ENCODE peak calls at places on chromosome 21, in nine cellular contexts. X is PC-3; C is psoas muscle; P is OCI-LY7; K is right lobe of liver; A is CD8-positive, alpha-beta memory T cell; S is fibroblast of the aortic adventitia; I is brain microvascular endothelial cell; U is A549. Z is an unnamed sample.
A peak's percentile ranks its signal among the peaks of the same experiment; 100 is the strongest.

GRCh38 chr21:44063151-44063912 is 43.9 kb upstream of the PWP2 start:
- DNase-seq in U (no peak), K (no peak), I (no peak), C (no peak), X (no peak), A (no peak), P (no peak), S (no peak), Z (no peak)

GRCh38 chr21:42227909-42228708 is 9.2 kb downstream of the ABCG1 start:
- DNase-seq in S (peak; percentile 84), U (peak; percentile 78), I (peak; percentile 88), P (peak; percentile 94), A (peak; percentile 93), K (peak; percentile 70), C (peak; percentile 97), X (peak; percentile 79), Z (peak; percentile 92)

GRCh38 chr21:18249542-18250152 is 5.0 kb downstream of the CHODL start:
- DNase-seq in C (no peak), I (no peak), X (peak; percentile 13), U (no peak), S (no peak), K (no peak), A (no peak), P (no peak), Z (no peak)

GRCh38 chr21:40635336-40635735 is 211.6 kb downstream of the DSCAM start:
- DNase-seq in A (no peak), S (no peak), I (no peak), C (no peak), P (no peak), U (no peak), K (no peak), X (no peak), Z (no peak)

GRCh38 chr21:43361493-43362296 is 65.2 kb downstream of the SIK1 start:
- DNase-seq in X (no peak), S (no peak), U (no peak), A (peak; percentile 32), P (peak; percentile 89), I (peak; percentile 82), K (no peak), C (peak; percentile 80), Z (peak; percentile 79)

GRCh38 chr21:31992391-31992790 is 119.6 kb downstream of the HUNK start:
- DNase-seq in S (no peak), U (no peak), I (no peak), P (no peak), K (no peak), X (no peak), A (no peak), C (no peak), Z (no peak)

GRCh38 chr21:41500931-41501381 is 7.0 kb downstream of the TMPRSS2 start:
- DNase-seq in C (no peak), U (no peak), K (peak; percentile 74), S (no peak), P (no peak), I (no peak), X (no peak), A (no peak), Z (no peak)

GRCh38 chr21:44940116-44940631 is 345 bp downstream of the SLX9 start:
- DNase-seq in I (no peak), S (no peak), K (no peak), X (no peak), U (no peak), P (peak; percentile 52), C (no peak), A (no peak), Z (no peak)

GRCh38 chr21:31927872-31928476 is 55.2 kb downstream of the HUNK start:
- DNase-seq in X (no peak), C (no peak), A (no peak), K (no peak), U (no peak), S (no peak), I (no peak), P (no peak), Z (no peak)

GRCh38 chr21:41366522-41367151 is 4.8 kb downstream of the MX2 start:
- DNase-seq in X (peak; percentile 89), S (peak; percentile 21), A (no peak), P (peak; percentile 28), K (no peak), U (peak; percentile 65), I (peak; percentile 75), C (no peak), Z (no peak)

GRCh38 chr21:42212261-42212660 is 6.7 kb upstream of the ABCG1 start:
- DNase-seq in S (no peak), A (no peak), C (no peak), I (no peak), U (no peak), X (no peak), K (no peak), P (no peak), Z (no peak)

GRCh38 chr21:24302400-24302799 is 1304.9 kb downstream of the MRPL39 start:
- DNase-seq in U (no peak), X (no peak), S (no peak), P (no peak), C (no peak), A (no peak), I (no peak), K (no peak), Z (no peak)

GRCh38 chr21:24310780-24311179 is 1296.5 kb downstream of the MRPL39 start:
- DNase-seq in C (no peak), P (no peak), X (no peak), S (no peak), K (no peak), U (no peak), A (no peak), I (no peak), Z (no peak)

GRCh38 chr21:24308183-24308582 is 1299.1 kb downstream of the MRPL39 start:
- DNase-seq in U (no peak), C (no peak), X (no peak), S (no peak), A (no peak), K (no peak), I (no peak), P (no peak), Z (no peak)
- H3K4me3 ChIP-seq in U (no peak overlapping the region), C (no peak overlapping the region), X (no peak overlapping the region), S (no peak overlapping the region), A (no peak overlapping the region), K (no peak overlapping the region), I (no peak overlapping the region), P (no peak overlapping the region), Z (no peak overlapping the region)

GRCh38 chr21:37452222-37452621 is 85.6 kb downstream of the DYRK1A start:
- DNase-seq in S (peak; percentile 93), A (no peak), C (peak; percentile 59), U (no peak), I (peak; percentile 87), P (no peak), K (no peak), X (no peak), Z (peak; percentile 65)

GRCh38 chr21:37454869-37455503 is 88.4 kb downstream of the DYRK1A start:
- DNase-seq in C (no peak), K (no peak), A (no peak), I (no peak), U (no peak), X (no peak), P (no peak), S (no peak), Z (no peak)

GRCh38 chr21:37453350-37453749 is 86.8 kb downstream of the DYRK1A start:
- DNase-seq in C (no peak), P (no peak), S (no peak), U (no peak), X (no peak), I (no peak), K (no peak), A (no peak), Z (no peak)

GRCh38 chr21:37458669-37459276 is 92.2 kb downstream of the DYRK1A start:
- DNase-seq in I (no peak), C (no peak), X (peak; percentile 25), U (no peak), A (no peak), K (no peak), S (no peak), P (no peak), Z (no peak)

DNA sequence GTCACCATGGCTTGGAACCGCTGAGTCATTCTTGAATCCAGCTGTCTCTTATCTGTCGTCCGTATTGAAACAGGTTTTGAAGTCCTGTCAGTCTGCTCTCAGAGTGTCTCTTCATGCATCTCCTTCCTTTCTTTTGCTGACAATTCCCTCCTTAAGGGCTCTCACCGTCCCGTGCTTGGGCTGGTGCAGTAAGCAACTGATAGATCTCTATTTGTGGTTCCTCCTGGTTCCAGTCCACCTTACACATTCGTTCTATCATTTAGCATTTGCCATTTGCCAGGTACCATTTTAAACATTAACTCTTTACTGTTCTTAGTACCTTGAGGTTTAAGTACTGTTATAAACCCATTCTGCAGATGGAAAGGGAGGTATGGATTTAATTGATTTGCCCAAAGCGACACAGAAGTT is 88.9 kb downstream of the DYRK1A start:
- DNase-seq in C (no peak), I (no peak), P (no peak), X (no peak), S (peak; percentile 20), A (no peak), K (no peak), U (no peak), Z (no peak)
- H3K4me3 ChIP-seq in C (peak overlapping the region; percentile 32), I (no peak overlapping the region), P (no peak overlapping the region), X (no peak overlapping the region), S (no peak overlapping the region), A (no peak overlapping the region), K (no peak overlapping the region), U (no peak overlapping the region), Z (no peak overlapping the region)

GRCh38 chr21:9772348-9772672 is 749.1 kb upstream of the TPTE start:
- DNase-seq in K (no peak), S (no peak), C (no peak), A (no peak), I (no peak), P (no peak), U (no peak), X (no peak), Z (no peak)

DNA sequence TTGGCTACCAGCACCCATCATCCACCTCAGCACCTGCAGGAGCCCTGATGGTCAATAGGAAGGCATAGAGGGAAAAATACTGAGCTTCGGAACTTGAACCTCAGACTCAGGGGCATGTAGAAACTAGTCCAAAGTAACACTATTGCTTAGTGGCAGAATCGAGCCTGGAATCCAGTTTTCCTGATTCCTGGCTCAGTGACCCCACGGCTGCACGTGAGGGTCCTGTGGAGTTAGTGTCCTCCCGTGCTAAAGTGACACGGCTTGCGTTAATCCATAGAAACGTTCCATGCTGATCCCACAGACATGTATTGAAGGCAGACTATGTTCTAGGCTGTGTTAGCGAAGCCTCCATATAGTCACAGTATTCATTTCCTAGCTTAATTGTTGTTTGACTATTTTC is 747.0 kb upstream of the TPTE start:
- DNase-seq in U (no peak), P (no peak), S (no peak), I (no peak), X (no peak), C (no peak), K (no peak), A (no peak), Z (no peak)
- H3K4me3 ChIP-seq in U (no peak overlapping the region), P (no peak overlapping the region), S (no peak overlapping the region), I (no peak overlapping the region), X (no peak overlapping the region), C (no peak overlapping the region), K (no peak overlapping the region), A (no peak overlapping the region), Z (no peak overlapping the region)

DNA sequence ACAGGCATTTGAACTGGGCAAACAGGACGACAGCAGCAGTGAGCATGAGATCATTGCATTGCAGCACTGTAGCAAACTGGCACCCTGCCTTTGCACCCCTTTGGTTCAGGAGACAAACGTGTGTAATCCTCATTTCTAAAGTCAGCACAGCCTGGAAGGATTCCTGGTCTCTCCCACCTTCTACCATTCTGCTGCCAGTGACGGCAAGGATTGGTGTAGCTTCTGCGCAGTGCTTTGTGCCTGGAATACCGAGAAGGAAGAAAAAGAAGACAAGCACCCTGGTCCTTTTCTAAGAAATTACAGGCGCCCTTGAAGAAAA is 805.3 kb downstream of the USP25 start:
- DNase-seq in C (peak; percentile 92), S (peak; percentile 96), X (peak; percentile 13), P (no peak), A (no peak), I (no peak), K (peak; percentile 92), U (no peak), Z (peak; percentile 68)
- H3K4me3 ChIP-seq in C (peak overlapping the region; percentile 74), S (peak overlapping the region; percentile 64), X (peak overlapping the region; percentile 35), P (no peak overlapping the region), A (no peak overlapping the region), I (peak overlapping the region; percentile 42), K (peak overlapping the region; percentile 48), U (peak overlapping the region; percentile 59), Z (peak overlapping the region; percentile 42)

Z was measured in heart right ventricle.